ENCODE peak calls at places on chromosomes 12 and 14, in nine cellular contexts. S is vagina, Z is tibial artery, Y is heart left ventricle, U is A549, B is left ventricle myocardium inferior, O is Karpas-422, X is IMR-90, G is testis. Q is an unnamed sample.

GRCh38 chr12:107169200-107169599 is 75.9 kb upstream of the CRY1 start:
- DNase-seq in Z (no peak), U (no peak), S (no peak), Y (no peak), G (no peak), X (no peak), B (no peak), O (no peak), Q (no peak)

GRCh38 chr12:3752741-3753486 is at the start of gene CRACR2A:
- DNase-seq in S (peak; percentile 91), G (peak; percentile 59), Y (peak; percentile 78), X (peak; percentile 31), Z (no peak), U (peak; percentile 59), O (peak; percentile 96), B (peak; percentile 69), Q (peak; percentile 81)

GRCh38 chr12:105020241-105020962 is 34.3 kb downstream of the NOPCHAP1 start:
- DNase-seq in B (no peak), U (no peak), G (no peak), S (no peak), Y (no peak), Z (no peak), X (no peak), O (no peak), Q (no peak)

GRCh38 chr14:65824285-65824977 is 411.9 kb downstream of the FUT8 start:
- DNase-seq in O (peak; percentile 93), G (peak; percentile 57), Y (no peak), B (no peak), Z (peak; percentile 71), U (peak; percentile 58), S (no peak), X (peak; percentile 70), Q (peak; percentile 72)

GRCh38 chr14:68655021-68655811 is 137.7 kb downstream of the ZFP36L1 start:
- DNase-seq in U (no peak), G (peak; percentile 74), Z (peak; percentile 54), Y (no peak), S (peak; percentile 91), X (peak; percentile 56), O (no peak), B (no peak), Q (no peak)

GRCh38 chr14:95597784-95598204 is 62.9 kb downstream of the GLRX5 start:
- DNase-seq in U (no peak), O (no peak), Y (peak; percentile 31), X (peak; percentile 43), B (no peak), Z (no peak), S (no peak), G (no peak), Q (no peak)

GRCh38 chr12:99056186-99056585 is 411.1 kb downstream of the APAF1 start:
- DNase-seq in B (no peak), S (no peak), U (no peak), X (no peak), Y (no peak), Z (no peak), G (no peak), O (no peak), Q (no peak)

GRCh38 chr14:106694638-106695393 is 1168.4 kb downstream of the TMEM121 start:
- DNase-seq in Z (no peak), U (no peak), B (peak; percentile 16), S (no peak), Y (no peak), O (no peak), X (no peak), G (peak; percentile 70), Q (peak; percentile 54)

GRCh38 chr14:94907626-94908261 is 137.8 kb upstream of the GSC start:
- DNase-seq in S (no peak), B (no peak), U (no peak), G (peak; percentile 50), X (no peak), Z (peak; percentile 65), Y (no peak), O (no peak), Q (no peak)

GRCh38 chr12:67752226-67752732 is 103.7 kb downstream of the DYRK2 start:
- DNase-seq in O (no peak), S (no peak), X (peak; percentile 58), B (no peak), G (no peak), Z (no peak), Y (no peak), U (no peak), Q (no peak)

GRCh38 chr14:95463173-95463901 is 53.1 kb downstream of the SYNE3 start:
- DNase-seq in G (no peak), Y (no peak), S (no peak), X (no peak), O (no peak), Z (no peak), B (no peak), U (no peak), Q (peak; percentile 9)

GRCh38 chr14:102554835-102555819 is 37.3 kb upstream of the RCOR1 start:
- DNase-seq in S (no peak), G (peak; percentile 51), Z (no peak), Y (peak; percentile 59), U (no peak), B (peak; percentile 44), X (no peak), O (peak; percentile 78), Q (peak; percentile 76)

GRCh38 chr12:48810817-48811453 is 7.4 kb upstream of the CACNB3 start:
- DNase-seq in X (peak; percentile 98), S (no peak), U (no peak), Z (no peak), B (no peak), Y (no peak), G (peak; percentile 47), O (no peak), Q (no peak)

GRCh38 chr12:53990311-53991076 is 5.5 kb downstream of the HOXC10 start:
- DNase-seq in Z (no peak), O (no peak), Y (no peak), G (no peak), U (no peak), B (no peak), X (no peak), S (no peak), Q (no peak)

GRCh38 chr12:119693006-119693405 is 25.1 kb downstream of the PRKAB1 start:
- DNase-seq in Z (peak; percentile 64), U (no peak), B (no peak), G (no peak), O (no peak), Y (peak; percentile 52), X (peak; percentile 90), S (no peak), Q (no peak)

GRCh38 chr12:28998662-28999120 is 150.4 kb upstream of the FAR2 start:
- DNase-seq in B (no peak), O (peak; percentile 58), U (peak; percentile 10), Y (no peak), Z (no peak), X (peak; percentile 56), S (no peak), G (peak; percentile 27), Q (no peak)

GRCh38 chr12:43501705-43502104 is 50.3 kb downstream of the ADAMTS20 start:
- DNase-seq in Z (no peak), O (peak; percentile 64), Y (no peak), B (no peak), X (peak; percentile 34), G (no peak), S (no peak), U (peak; percentile 4), Q (no peak)

GRCh38 chr14:96624661-96625435 is 122.7 kb downstream of the PAPOLA start:
- DNase-seq in B (no peak), Y (no peak), G (no peak), O (no peak), Z (peak; percentile 54), U (no peak), X (no peak), S (no peak), Q (no peak)

GRCh38 chr14:66649515-66649914 is 141.6 kb downstream of the GPHN start:
- DNase-seq in B (no peak), U (no peak), X (no peak), Y (no peak), S (no peak), G (no peak), Z (no peak), O (no peak), Q (no peak)

GRCh38 chr14:92586001-92586947 is 72.7 kb downstream of the RIN3 start:
- DNase-seq in X (peak; percentile 99), Z (peak; percentile 76), O (no peak), S (no peak), U (no peak), Y (no peak), B (no peak), G (no peak), Q (no peak)
- H3K4me1 ChIP-seq in X (peaks cover 29% of the 10 kb centered on the region), Z (peaks cover 59% of the 10 kb centered on the region), O (peaks cover 4% of the 10 kb centered on the region), S (peaks cover 38% of the 10 kb centered on the region), U (no peaks in the 10 kb centered on the region), Y (peaks cover 83% of the 10 kb centered on the region), B (peaks cover 41% of the 10 kb centered on the region), G (peaks cover 12% of the 10 kb centered on the region), Q (peaks cover 99% of the 10 kb centered on the region)

DNA sequence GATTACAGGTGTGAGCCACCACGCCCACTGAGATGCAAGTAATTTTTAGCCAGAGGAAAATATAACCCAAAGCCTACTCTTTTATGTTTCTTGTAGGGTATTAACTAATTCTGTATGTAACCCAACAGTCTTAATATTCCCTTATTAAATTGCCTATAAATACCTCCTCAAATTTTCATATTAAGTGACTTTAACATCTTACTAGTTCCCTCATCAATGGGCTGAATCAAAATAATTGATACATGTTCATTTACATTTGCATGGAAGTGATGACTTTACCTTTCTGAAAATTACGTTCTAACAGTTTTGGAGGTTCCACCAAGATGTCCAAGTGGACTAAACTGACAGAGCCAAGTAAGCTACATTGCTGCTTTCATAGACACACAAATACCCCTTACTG is 3.1 kb downstream of the SOS2 start:
- DNase-seq in U (no peak), X (no peak), G (no peak), O (no peak), Y (no peak), S (no peak), Z (no peak), B (no peak), Q (no peak)
- H3K4me1 ChIP-seq in U (peaks cover 32% of the 10 kb centered on the region), X (peaks cover 3% of the 10 kb centered on the region), G (peaks cover 22% of the 10 kb centered on the region), O (peaks cover 48% of the 10 kb centered on the region), Y (peaks cover 64% of the 10 kb centered on the region), S (peaks cover 71% of the 10 kb centered on the region), Z (peaks cover 74% of the 10 kb centered on the region), B (peaks cover 86% of the 10 kb centered on the region), Q (peaks cover 33% of the 10 kb centered on the region)

DNA sequence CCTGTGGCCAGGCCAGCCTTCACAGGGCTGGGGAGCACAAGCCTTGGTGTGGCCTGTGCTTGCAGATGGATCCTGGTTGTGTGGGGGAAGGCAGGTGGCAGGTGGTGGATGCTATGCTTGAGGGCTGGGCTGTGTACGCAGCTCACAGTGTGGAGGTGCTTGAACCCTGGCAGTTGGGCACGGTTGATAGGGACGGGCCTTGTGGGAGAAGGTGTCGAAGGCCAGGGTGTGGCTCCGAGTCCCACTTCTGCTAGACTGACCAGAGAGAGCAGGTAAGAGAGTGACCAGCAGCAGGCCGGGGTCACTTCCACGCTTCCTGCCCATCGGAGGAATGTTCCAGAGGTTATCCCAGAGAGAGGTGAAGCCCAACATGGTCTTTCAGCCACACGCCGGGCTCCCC is 85.5 kb downstream of the CACNA1C start:
- DNase-seq in Z (no peak), O (no peak), G (no peak), X (no peak), B (no peak), U (no peak), Y (no peak), S (no peak), Q (no peak)
- H3K4me1 ChIP-seq in Z (peaks cover 55% of the 10 kb centered on the region), O (no peaks in the 10 kb centered on the region), G (peaks cover 4% of the 10 kb centered on the region), X (peaks cover 2% of the 10 kb centered on the region), B (peaks cover 74% of the 10 kb centered on the region), U (no peaks in the 10 kb centered on the region), Y (peaks cover 7% of the 10 kb centered on the region), S (no peaks in the 10 kb centered on the region), Q (no peaks in the 10 kb centered on the region)

DNA sequence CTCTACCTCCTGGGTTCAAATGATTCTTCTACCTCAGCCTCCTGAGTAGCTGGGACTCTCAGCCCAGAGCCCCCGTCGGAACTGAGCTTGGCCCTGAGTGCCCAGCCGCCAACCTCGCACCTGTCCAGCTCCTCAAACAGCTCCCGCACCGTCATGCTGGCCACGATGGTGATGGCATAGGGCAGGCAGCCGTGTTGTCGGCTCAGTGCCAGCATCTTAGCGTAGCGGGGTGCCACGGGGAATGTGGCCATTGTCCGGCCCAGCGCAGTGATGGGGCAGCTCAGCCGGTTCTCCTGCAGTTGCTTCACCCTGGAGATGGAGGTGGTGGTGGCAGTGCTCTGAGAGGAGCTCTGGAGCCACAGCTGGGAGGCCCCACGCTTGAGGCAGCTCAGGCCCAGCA is 32.4 kb downstream of the DHX37 start:
- DNase-seq in G (no peak), S (no peak), O (no peak), B (no peak), Z (no peak), Y (no peak), U (no peak), X (no peak), Q (no peak)
- H3K4me1 ChIP-seq in G (no peaks in the 10 kb centered on the region), S (no peaks in the 10 kb centered on the region), O (no peaks in the 10 kb centered on the region), B (no peaks in the 10 kb centered on the region), Z (no peaks in the 10 kb centered on the region), Y (no peaks in the 10 kb centered on the region), U (no peaks in the 10 kb centered on the region), X (no peaks in the 10 kb centered on the region), Q (no peaks in the 10 kb centered on the region)